ENCODE peak calls at places on chromosomes 2 and 18, in five cellular contexts. L is HepG2, D is H1, S is GM12878, I is K562. Z is an unnamed sample. For H3K27me3, the result is how much of the 10 kb centered on the place peaks cover.

GRCh38 chr2:70668432-70668831 is 99.6 kb downstream of the ADD2 start:
- DNase-seq in L (no peak), D (no peak), S (no peak), I (no peak), Z (no peak)

GRCh38 chr2:228801451-228801850 is 469.6 kb downstream of the PID1 start:
- DNase-seq in L (no peak), D (no peak), S (no peak), I (no peak), Z (no peak)

GRCh38 chr2:230586328-230586982 is 126.2 kb upstream of the CAB39 start:
- DNase-seq in L (no peak), D (no peak), S (no peak), I (no peak), Z (no peak)

GRCh38 chr2:177143444-177143843 is 69.2 kb upstream of the HNRNPA3 start:
- DNase-seq in L (no peak), D (no peak), S (no peak), I (no peak), Z (no peak)

GRCh38 chr2:56191617-56192016 is 7.8 kb downstream of the CCDC85A start:
- DNase-seq in L (peak), D (peak), S (no peak), I (no peak), Z (no peak)

GRCh38 chr2:72012886-72013574 is 134.6 kb downstream of the CYP26B1 start:
- DNase-seq in L (no peak), D (peak), S (no peak), I (no peak), Z (peak)

GRCh38 chr2:102181919-102182635 is 4.7 kb upstream of the IL1RL2 start:
- DNase-seq in L (no peak), D (no peak), S (no peak), I (no peak), Z (no peak)

GRCh38 chr2:28360742-28361293 is 31.8 kb upstream of the FOSL2 start:
- DNase-seq in L (no peak), D (no peak), S (no peak), I (peak), Z (no peak)

GRCh38 chr2:14746133-14746532 is 113.6 kb downstream of the LRATD1 start:
- DNase-seq in L (no peak), D (no peak), S (no peak), I (no peak), Z (no peak)

GRCh38 chr2:241282553-241282952 is 32.9 kb downstream of the HDLBP start:
- DNase-seq in L (no peak), D (no peak), S (no peak), I (no peak), Z (no peak)

GRCh38 chr18:3410273-3410672 is 39.7 kb upstream of the TGIF1 start:
- DNase-seq in L (no peak), D (no peak), S (no peak), I (no peak), Z (no peak)

GRCh38 chr18:3409811-3410210 is 40.2 kb upstream of the TGIF1 start:
- DNase-seq in L (no peak), D (no peak), S (no peak), I (no peak), Z (no peak)

GRCh38 chr18:3415110-3415509 is 34.9 kb upstream of the TGIF1 start:
- DNase-seq in L (no peak), D (no peak), S (no peak), I (no peak), Z (no peak)

GRCh38 chr18:3411327-3411726 is 38.6 kb upstream of the TGIF1 start:
- DNase-seq in L (no peak), D (no peak), S (no peak), I (no peak), Z (no peak)

DNA sequence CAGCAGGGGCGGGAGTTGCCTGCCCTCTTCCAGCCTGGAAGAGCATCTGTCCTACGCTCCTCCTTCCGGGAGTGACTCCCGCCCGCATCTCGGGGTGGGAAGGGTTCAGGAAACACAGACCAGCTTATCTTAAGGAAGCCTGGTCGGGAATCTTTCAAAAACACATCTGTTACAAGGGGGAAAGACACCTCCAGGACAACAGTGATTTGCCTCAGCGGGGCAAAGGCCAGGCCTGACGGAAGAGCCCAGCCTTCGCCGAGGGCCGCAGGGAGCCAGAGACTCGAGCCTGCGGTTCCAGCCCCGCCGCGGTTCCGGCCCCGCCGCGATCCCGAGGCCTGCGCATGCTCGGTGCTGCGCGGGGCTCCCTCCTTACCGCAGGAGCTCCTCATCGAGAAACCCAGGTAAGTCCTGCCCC is 38.1 kb upstream of the TGIF1 start:
- DNase-seq in L (no peak), D (no peak), S (no peak), I (no peak), Z (no peak)
- TF ChIP-seq TAF1 in L (no peak), D (no peak), S (no peak), I (no peak), Z (no peak)

GRCh38 chr2:218130822-218131221 is 5.0 kb downstream of the CXCR2 start:
- DNase-seq in L (no peak), D (no peak), S (no peak), I (no peak), Z (no peak)

GRCh38 chr2:218128781-218129478 is 3.1 kb downstream of the CXCR2 start:
- DNase-seq in L (no peak), D (no peak), S (no peak), I (no peak), Z (no peak)

GRCh38 chr2:218127929-218128455 is 2.2 kb downstream of the CXCR2 start:
- DNase-seq in L (no peak), D (no peak), S (no peak), I (no peak), Z (no peak)

GRCh38 chr2:218130373-218130772 is 4.5 kb downstream of the CXCR2 start:
- DNase-seq in L (no peak), D (no peak), S (no peak), I (no peak), Z (no peak)

GRCh38 chr2:218129756-218130155 is 3.9 kb downstream of the CXCR2 start:
- DNase-seq in L (no peak), D (no peak), S (no peak), I (no peak), Z (no peak)
- H3K27me3 ChIP-seq in L (under half), D (under half), S (under half), I (under half), Z (under half)

DNA sequence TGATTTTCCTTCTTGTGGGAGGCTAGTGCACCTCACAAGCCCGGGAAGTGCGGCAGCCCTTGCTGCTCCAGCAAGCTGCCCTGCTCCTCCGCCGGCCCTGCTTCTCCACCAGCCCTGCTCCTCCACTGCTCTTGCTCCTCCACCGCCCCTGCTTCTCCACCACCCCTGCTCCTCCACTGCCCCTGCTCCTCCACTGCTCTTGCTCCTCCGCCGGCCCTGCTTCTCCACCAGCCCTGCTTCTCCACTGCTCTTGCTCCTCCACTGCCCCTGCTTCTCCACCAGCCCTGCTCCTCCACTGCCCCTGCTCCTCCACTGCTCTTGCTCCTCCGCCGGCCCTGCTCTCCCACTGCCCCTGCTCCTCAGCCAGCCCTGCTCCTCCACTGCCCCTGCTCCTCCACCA is 95.6 kb downstream of the NDUFA10 start:
- DNase-seq in L (no peak), D (no peak), S (no peak), I (no peak), Z (no peak)
- TF ChIP-seq TAF1 in L (no peak), D (no peak), S (no peak), I (no peak), Z (no peak)

DNA sequence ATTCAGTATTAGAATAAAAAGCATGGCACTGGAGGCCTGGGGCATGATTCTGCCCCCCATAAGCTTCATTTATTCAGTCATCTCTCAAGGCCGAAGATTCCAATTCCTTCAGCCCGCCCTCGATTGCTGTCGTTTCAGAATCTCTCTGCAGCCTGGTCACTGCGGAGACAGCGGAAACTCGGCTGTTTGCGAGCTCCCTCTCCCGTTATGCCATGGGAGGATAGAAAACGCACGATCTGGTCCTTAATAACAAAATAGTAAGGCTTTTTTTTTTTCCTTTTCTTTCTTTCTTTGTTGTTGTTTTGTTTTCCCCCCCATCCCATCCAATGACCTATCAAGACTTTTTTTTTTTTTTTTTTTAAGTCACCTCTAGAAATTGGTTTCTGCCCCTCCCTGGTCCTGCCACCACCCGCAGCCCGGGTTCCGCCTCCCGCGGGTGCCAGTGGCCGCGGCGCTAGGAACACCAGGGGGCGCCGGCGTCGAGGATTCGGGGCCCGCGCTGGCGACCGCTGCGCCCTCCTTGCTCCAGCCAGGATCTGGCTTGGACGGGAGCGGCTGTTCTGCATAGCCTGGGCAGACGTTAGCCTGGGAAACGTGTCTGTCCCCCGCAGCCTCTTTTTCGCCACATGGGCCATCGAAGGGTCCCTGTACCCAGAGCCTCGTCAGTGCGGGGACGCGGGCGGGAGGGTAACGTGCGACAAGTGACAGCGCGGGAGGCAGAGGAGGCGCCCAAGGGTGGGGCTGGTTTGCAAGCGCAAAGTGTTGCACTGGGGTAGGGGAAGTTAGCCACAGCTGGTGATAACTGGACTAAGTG is 10.0 kb downstream of the CPLX4 start:
- DNase-seq in L (peak), D (peak), S (no peak), I (peak), Z (peak)
- H3K27me3 ChIP-seq in L (half or more), D (under half), S (under half), I (under half), Z (under half)

Z was measured in SK-N-SH.